ENCODE peak calls at places on chromosomes 6 and 20, in ten cellular contexts. One of them, this sample, is unnamed.
A peak's percentile ranks its signal among the peaks of the same experiment; 100 is the strongest.

GRCh38 chr6:106360989-106361430 is 493 bp downstream of the CRYBG1 start:
- DNase-seq in HFFc6: no peak
- DNase-seq in RWPE1: peak; percentile 34
- DNase-seq in ovary: no peak
- DNase-seq in foreskin fibroblast: no peak
- DNase-seq in IMR-90: no peak
- DNase-seq in Calu3: peak; percentile 48
- DNase-seq in body of pancreas: peak; percentile 29
- DNase-seq in tibial nerve: no peak
- DNase-seq in suprapubic skin: peak; percentile 64
- DNase-seq in this sample: no peak

GRCh38 chr20:20466341-20466879 is 98.5 kb downstream of the INSM1 start:
- DNase-seq in suprapubic skin: no peak
- DNase-seq in HFFc6: peak; percentile 73
- DNase-seq in body of pancreas: no peak
- DNase-seq in RWPE1: no peak
- DNase-seq in foreskin fibroblast: peak; percentile 72
- DNase-seq in tibial nerve: no peak
- DNase-seq in ovary: no peak
- DNase-seq in IMR-90: peak; percentile 85
- DNase-seq in Calu3: no peak
- DNase-seq in this sample: peak; percentile 7

GRCh38 chr6:147486683-147487082 is 21.8 kb upstream of the SAMD5 start:
- DNase-seq in ovary: no peak
- DNase-seq in RWPE1: no peak
- DNase-seq in foreskin fibroblast: no peak
- DNase-seq in HFFc6: no peak
- DNase-seq in body of pancreas: no peak
- DNase-seq in Calu3: no peak
- DNase-seq in IMR-90: no peak
- DNase-seq in tibial nerve: no peak
- DNase-seq in suprapubic skin: no peak
- DNase-seq in this sample: no peak

GRCh38 chr6:92267335-92267734 is 1152.0 kb downstream of the EPHA7 start:
- DNase-seq in suprapubic skin: no peak
- DNase-seq in ovary: no peak
- DNase-seq in IMR-90: no peak
- DNase-seq in Calu3: no peak
- DNase-seq in HFFc6: no peak
- DNase-seq in tibial nerve: no peak
- DNase-seq in foreskin fibroblast: no peak
- DNase-seq in RWPE1: no peak
- DNase-seq in body of pancreas: no peak
- DNase-seq in this sample: no peak

GRCh38 chr6:30890646-30891449 is 6.5 kb downstream of the DDR1 start:
- DNase-seq in RWPE1: no peak
- DNase-seq in HFFc6: no peak
- DNase-seq in body of pancreas: no peak
- DNase-seq in foreskin fibroblast: no peak
- DNase-seq in tibial nerve: no peak
- DNase-seq in ovary: no peak
- DNase-seq in Calu3: no peak
- DNase-seq in IMR-90: no peak
- DNase-seq in suprapubic skin: peak; percentile 37
- DNase-seq in this sample: no peak

GRCh38 chr6:107218142-107218541 is 102.8 kb upstream of the BEND3 start:
- DNase-seq in suprapubic skin: no peak
- DNase-seq in Calu3: no peak
- DNase-seq in foreskin fibroblast: no peak
- DNase-seq in RWPE1: no peak
- DNase-seq in tibial nerve: no peak
- DNase-seq in IMR-90: no peak
- DNase-seq in body of pancreas: no peak
- DNase-seq in HFFc6: no peak
- DNase-seq in ovary: no peak
- DNase-seq in this sample: no peak

GRCh38 chr20:38961530-38962043 is 557 bp upstream of the DHX35 start:
- DNase-seq in RWPE1: peak; percentile 46
- DNase-seq in suprapubic skin: no peak
- DNase-seq in tibial nerve: no peak
- DNase-seq in ovary: no peak
- DNase-seq in Calu3: peak; percentile 25
- DNase-seq in foreskin fibroblast: no peak
- DNase-seq in HFFc6: no peak
- DNase-seq in IMR-90: no peak
- DNase-seq in body of pancreas: no peak
- DNase-seq in this sample: no peak

GRCh38 chr6:16320533-16321340 is 82.3 kb downstream of the GMPR start:
- DNase-seq in foreskin fibroblast: peak; percentile 74
- DNase-seq in tibial nerve: no peak
- DNase-seq in RWPE1: no peak
- DNase-seq in HFFc6: peak; percentile 32
- DNase-seq in suprapubic skin: no peak
- DNase-seq in body of pancreas: no peak
- DNase-seq in ovary: no peak
- DNase-seq in Calu3: no peak
- DNase-seq in IMR-90: peak; percentile 91
- DNase-seq in this sample: no peak

GRCh38 chr6:116268589-116269293 is 11.0 kb downstream of the TSPYL1 start:
- DNase-seq in RWPE1: peak; percentile 68
- DNase-seq in HFFc6: peak; percentile 84
- DNase-seq in ovary: no peak
- DNase-seq in tibial nerve: no peak
- DNase-seq in foreskin fibroblast: peak; percentile 68
- DNase-seq in IMR-90: peak; percentile 86
- DNase-seq in Calu3: peak; percentile 16
- DNase-seq in body of pancreas: no peak
- DNase-seq in suprapubic skin: no peak
- DNase-seq in this sample: peak; percentile 38

GRCh38 chr6:164109770-164110140 is 695.2 kb downstream of the QKI start:
- DNase-seq in ovary: no peak
- DNase-seq in RWPE1: no peak
- DNase-seq in Calu3: no peak
- DNase-seq in foreskin fibroblast: no peak
- DNase-seq in IMR-90: no peak
- DNase-seq in tibial nerve: peak; percentile 38
- DNase-seq in body of pancreas: peak; percentile 21
- DNase-seq in suprapubic skin: no peak
- DNase-seq in HFFc6: no peak
- DNase-seq in this sample: no peak

GRCh38 chr6:45822269-45822812 is 193.3 kb downstream of the CLIC5 start:
- DNase-seq in HFFc6: no peak
- DNase-seq in Calu3: no peak
- DNase-seq in suprapubic skin: no peak
- DNase-seq in foreskin fibroblast: no peak
- DNase-seq in tibial nerve: no peak
- DNase-seq in body of pancreas: no peak
- DNase-seq in RWPE1: no peak
- DNase-seq in ovary: no peak
- DNase-seq in IMR-90: no peak
- DNase-seq in this sample: no peak

GRCh38 chr6:136753624-136754023 is 38.7 kb downstream of the MAP3K5 start:
- DNase-seq in IMR-90: no peak
- DNase-seq in body of pancreas: no peak
- DNase-seq in Calu3: no peak
- DNase-seq in foreskin fibroblast: no peak
- DNase-seq in suprapubic skin: no peak
- DNase-seq in tibial nerve: no peak
- DNase-seq in RWPE1: no peak
- DNase-seq in HFFc6: no peak
- DNase-seq in ovary: no peak
- DNase-seq in this sample: no peak

GRCh38 chr6:137867685-137868509 is 838 bp downstream of the TNFAIP3 start:
- DNase-seq in suprapubic skin: peak; percentile 84
- DNase-seq in Calu3: no peak
- DNase-seq in IMR-90: peak; percentile 37
- DNase-seq in foreskin fibroblast: no peak
- DNase-seq in tibial nerve: no peak
- DNase-seq in HFFc6: no peak
- DNase-seq in ovary: peak; percentile 60
- DNase-seq in RWPE1: no peak
- DNase-seq in body of pancreas: peak; percentile 38
- DNase-seq in this sample: no peak

GRCh38 chr6:38750968-38751615 is 36.0 kb downstream of the DNAH8 start:
- DNase-seq in suprapubic skin: no peak
- DNase-seq in Calu3: peak; percentile 40
- DNase-seq in body of pancreas: no peak
- DNase-seq in RWPE1: no peak
- DNase-seq in ovary: no peak
- DNase-seq in foreskin fibroblast: no peak
- DNase-seq in HFFc6: no peak
- DNase-seq in tibial nerve: no peak
- DNase-seq in IMR-90: no peak
- DNase-seq in this sample: no peak

GRCh38 chr6:163240556-163240955 is 174.0 kb upstream of the QKI start:
- DNase-seq in tibial nerve: no peak
- DNase-seq in IMR-90: no peak
- DNase-seq in Calu3: no peak
- DNase-seq in foreskin fibroblast: no peak
- DNase-seq in body of pancreas: no peak
- DNase-seq in ovary: no peak
- DNase-seq in suprapubic skin: no peak
- DNase-seq in HFFc6: no peak
- DNase-seq in RWPE1: no peak
- DNase-seq in this sample: no peak

GRCh38 chr6:50850223-50850751 is 31.6 kb downstream of the TFAP2B start:
- DNase-seq in Calu3: no peak
- DNase-seq in ovary: no peak
- DNase-seq in body of pancreas: peak; percentile 34
- DNase-seq in IMR-90: no peak
- DNase-seq in foreskin fibroblast: no peak
- DNase-seq in suprapubic skin: no peak
- DNase-seq in tibial nerve: no peak
- DNase-seq in RWPE1: no peak
- DNase-seq in HFFc6: no peak
- DNase-seq in this sample: no peak

GRCh38 chr6:107991939-107992560 is 34.0 kb upstream of the SEC63 start:
- DNase-seq in suprapubic skin: no peak
- DNase-seq in tibial nerve: no peak
- DNase-seq in foreskin fibroblast: no peak
- DNase-seq in ovary: no peak
- DNase-seq in Calu3: no peak
- DNase-seq in HFFc6: no peak
- DNase-seq in RWPE1: no peak
- DNase-seq in IMR-90: no peak
- DNase-seq in body of pancreas: no peak
- DNase-seq in this sample: no peak

GRCh38 chr6:14159090-14159489 is 41.5 kb downstream of the CD83 start:
- DNase-seq in tibial nerve: no peak
- DNase-seq in suprapubic skin: no peak
- DNase-seq in body of pancreas: no peak
- DNase-seq in HFFc6: no peak
- DNase-seq in foreskin fibroblast: no peak
- DNase-seq in ovary: no peak
- DNase-seq in RWPE1: no peak
- DNase-seq in Calu3: no peak
- DNase-seq in IMR-90: no peak
- DNase-seq in this sample: no peak
- TF ChIP-seq CTCF in tibial nerve: no peak
- TF ChIP-seq CTCF in suprapubic skin: no peak
- TF ChIP-seq CTCF in body of pancreas: no peak
- TF ChIP-seq CTCF in HFFc6: no peak
- TF ChIP-seq CTCF in foreskin fibroblast: no peak
- TF ChIP-seq CTCF in ovary: no peak
- TF ChIP-seq CTCF in RWPE1: no peak
- TF ChIP-seq CTCF in Calu3: no peak
- TF ChIP-seq CTCF in IMR-90: no peak
- TF ChIP-seq CTCF in this sample: no peak

GRCh38 chr20:56630506-56631317 is 1.6 kb downstream of the TFAP2C start:
- DNase-seq in RWPE1: peak; percentile 71
- DNase-seq in IMR-90: no peak
- DNase-seq in Calu3: no peak
- DNase-seq in foreskin fibroblast: peak; percentile 26
- DNase-seq in ovary: no peak
- DNase-seq in tibial nerve: no peak
- DNase-seq in suprapubic skin: peak; percentile 70
- DNase-seq in body of pancreas: no peak
- DNase-seq in HFFc6: peak; percentile 8
- DNase-seq in this sample: no peak
- TF ChIP-seq CTCF in RWPE1: peak; percentile 67
- TF ChIP-seq CTCF in IMR-90: no peak
- TF ChIP-seq CTCF in Calu3: no peak
- TF ChIP-seq CTCF in foreskin fibroblast: no peak
- TF ChIP-seq CTCF in ovary: no peak
- TF ChIP-seq CTCF in tibial nerve: no peak
- TF ChIP-seq CTCF in suprapubic skin: no peak
- TF ChIP-seq CTCF in body of pancreas: peak; percentile 3
- TF ChIP-seq CTCF in HFFc6: peak; percentile 69
- TF ChIP-seq CTCF in this sample: no peak

GRCh38 chr20:32017711-32018251 is 7.5 kb downstream of the CCM2L start:
- DNase-seq in HFFc6: no peak
- DNase-seq in suprapubic skin: no peak
- DNase-seq in RWPE1: peak; percentile 78
- DNase-seq in IMR-90: no peak
- DNase-seq in ovary: no peak
- DNase-seq in body of pancreas: peak; percentile 85
- DNase-seq in Calu3: peak; percentile 88
- DNase-seq in tibial nerve: no peak
- DNase-seq in foreskin fibroblast: no peak
- DNase-seq in this sample: no peak
- TF ChIP-seq CTCF in HFFc6: no peak
- TF ChIP-seq CTCF in suprapubic skin: peak; percentile 24
- TF ChIP-seq CTCF in RWPE1: peak; percentile 31
- TF ChIP-seq CTCF in IMR-90: no peak
- TF ChIP-seq CTCF in ovary: no peak
- TF ChIP-seq CTCF in body of pancreas: peak; percentile 29
- TF ChIP-seq CTCF in Calu3: peak; percentile 86
- TF ChIP-seq CTCF in tibial nerve: no peak
- TF ChIP-seq CTCF in foreskin fibroblast: no peak
- TF ChIP-seq CTCF in this sample: peak; percentile 30

GRCh38 chr20:62368629-62369507 is 1.8 kb upstream of the LAMA5 start:
- DNase-seq in RWPE1: peak; percentile 84
- DNase-seq in body of pancreas: no peak
- DNase-seq in HFFc6: peak; percentile 41
- DNase-seq in suprapubic skin: no peak
- DNase-seq in tibial nerve: no peak
- DNase-seq in Calu3: peak; percentile 62
- DNase-seq in ovary: no peak
- DNase-seq in IMR-90: peak; percentile 50
- DNase-seq in foreskin fibroblast: peak; percentile 53
- DNase-seq in this sample: no peak
- TF ChIP-seq CTCF in RWPE1: peak; percentile 59
- TF ChIP-seq CTCF in body of pancreas: peak; percentile 34
- TF ChIP-seq CTCF in HFFc6: peak; percentile 75
- TF ChIP-seq CTCF in suprapubic skin: peak; percentile 30
- TF ChIP-seq CTCF in tibial nerve: peak; percentile 53
- TF ChIP-seq CTCF in Calu3: peak; percentile 81
- TF ChIP-seq CTCF in ovary: no peak
- TF ChIP-seq CTCF in IMR-90: peak; percentile 43
- TF ChIP-seq CTCF in foreskin fibroblast: peak; percentile 18
- TF ChIP-seq CTCF in this sample: peak; percentile 52